ENCODE peak calls at places on chromosome 15, in five cellular contexts. One of them, this sample, is unnamed.
A peak's percentile ranks its signal among the peaks of the same experiment; 100 is the strongest.

GRCh38 chr15:90585863-90586262 is 56.1 kb downstream of the CRTC3 start:
- DNase-seq in HepG2: no peak
- DNase-seq in tibial artery: no peak
- DNase-seq in thoracic aorta: no peak
- DNase-seq in fibroblast of lung: peak; percentile 70
- DNase-seq in this sample: no peak

GRCh38 chr15:32120577-32121465 is 90.5 kb downstream of the CHRNA7 start:
- DNase-seq in HepG2: no peak
- DNase-seq in tibial artery: no peak
- DNase-seq in thoracic aorta: no peak
- DNase-seq in fibroblast of lung: no peak
- DNase-seq in this sample: no peak

GRCh38 chr15:57752840-57753239 is 46.3 kb downstream of the POLR2M start:
- DNase-seq in HepG2: no peak
- DNase-seq in tibial artery: no peak
- DNase-seq in thoracic aorta: no peak
- DNase-seq in fibroblast of lung: no peak
- DNase-seq in this sample: no peak

GRCh38 chr15:92882697-92883642 is 17.2 kb upstream of the CHD2 start:
- DNase-seq in HepG2: no peak
- DNase-seq in tibial artery: peak; percentile 68
- DNase-seq in thoracic aorta: no peak
- DNase-seq in fibroblast of lung: no peak
- DNase-seq in this sample: no peak

GRCh38 chr15:61327019-61327631 is 98.0 kb upstream of the RORA start:
- DNase-seq in HepG2: no peak
- DNase-seq in tibial artery: no peak
- DNase-seq in thoracic aorta: no peak
- DNase-seq in fibroblast of lung: no peak
- DNase-seq in this sample: peak; percentile 70

GRCh38 chr15:99253381-99254090 is 2.3 kb downstream of the LRRC28 start:
- DNase-seq in HepG2: no peak
- DNase-seq in tibial artery: no peak
- DNase-seq in thoracic aorta: no peak
- DNase-seq in fibroblast of lung: peak; percentile 94
- DNase-seq in this sample: no peak

GRCh38 chr15:89177116-89177515 is 44.3 kb downstream of the RLBP1 start:
- DNase-seq in HepG2: no peak
- DNase-seq in tibial artery: no peak
- DNase-seq in thoracic aorta: no peak
- DNase-seq in fibroblast of lung: no peak
- DNase-seq in this sample: no peak

GRCh38 chr15:90190606-90191343 is 10.4 kb upstream of the SEMA4B start:
- DNase-seq in HepG2: no peak
- DNase-seq in tibial artery: no peak
- DNase-seq in thoracic aorta: no peak
- DNase-seq in fibroblast of lung: no peak
- DNase-seq in this sample: no peak

GRCh38 chr15:53072077-53072476 is 281.9 kb upstream of the ONECUT1 start:
- DNase-seq in HepG2: peak; percentile 35
- DNase-seq in tibial artery: no peak
- DNase-seq in thoracic aorta: no peak
- DNase-seq in fibroblast of lung: peak; percentile 63
- DNase-seq in this sample: no peak

GRCh38 chr15:43410572-43411214 is 39.8 kb downstream of the TUBGCP4 start:
- DNase-seq in HepG2: no peak
- DNase-seq in tibial artery: no peak
- DNase-seq in thoracic aorta: no peak
- DNase-seq in fibroblast of lung: peak; percentile 36
- DNase-seq in this sample: no peak

GRCh38 chr15:24985224-24985623 is 30.4 kb downstream of the SNRPN start:
- DNase-seq in HepG2: no peak
- DNase-seq in tibial artery: no peak
- DNase-seq in thoracic aorta: no peak
- DNase-seq in fibroblast of lung: no peak
- DNase-seq in this sample: no peak

GRCh38 chr15:79218588-79219200 is 63.8 kb upstream of the ANKRD34C start:
- DNase-seq in HepG2: no peak
- DNase-seq in tibial artery: no peak
- DNase-seq in thoracic aorta: no peak
- DNase-seq in fibroblast of lung: peak; percentile 4
- DNase-seq in this sample: no peak

GRCh38 chr15:80760971-80761370 is 18.2 kb upstream of the CEMIP start:
- DNase-seq in HepG2: no peak
- DNase-seq in tibial artery: no peak
- DNase-seq in thoracic aorta: no peak
- DNase-seq in fibroblast of lung: no peak
- DNase-seq in this sample: no peak

GRCh38 chr15:83057660-83058376 is 9.2 kb downstream of the BTBD1 start:
- DNase-seq in HepG2: no peak
- DNase-seq in tibial artery: no peak
- DNase-seq in thoracic aorta: no peak
- DNase-seq in fibroblast of lung: peak; percentile 44
- DNase-seq in this sample: peak; percentile 16

GRCh38 chr15:38069506-38069905 is 135.1 kb downstream of the TMCO5A start:
- DNase-seq in HepG2: no peak
- DNase-seq in tibial artery: peak; percentile 70
- DNase-seq in thoracic aorta: peak; percentile 40
- DNase-seq in fibroblast of lung: peak; percentile 91
- DNase-seq in this sample: no peak

GRCh38 chr15:87287156-87287555 is 969.4 kb downstream of the NTRK3 start:
- DNase-seq in HepG2: no peak
- DNase-seq in tibial artery: no peak
- DNase-seq in thoracic aorta: no peak
- DNase-seq in fibroblast of lung: peak; percentile 73
- DNase-seq in this sample: no peak

GRCh38 chr15:62362608-62363007 is 197.5 kb upstream of the C2CD4B start:
- DNase-seq in HepG2: no peak
- DNase-seq in tibial artery: no peak
- DNase-seq in thoracic aorta: no peak
- DNase-seq in fibroblast of lung: peak; percentile 85
- DNase-seq in this sample: no peak
- TF ChIP-seq CTCF in HepG2: no peak
- TF ChIP-seq CTCF in tibial artery: no peak
- TF ChIP-seq CTCF in thoracic aorta: no peak
- TF ChIP-seq CTCF in fibroblast of lung: no peak
- TF ChIP-seq CTCF in this sample: no peak

GRCh38 chr15:63043391-63044076 is 987 bp downstream of the TPM1 start:
- DNase-seq in HepG2: no peak
- DNase-seq in tibial artery: no peak
- DNase-seq in thoracic aorta: no peak
- DNase-seq in fibroblast of lung: no peak
- DNase-seq in this sample: peak; percentile 39

GRCh38 chr15:63040954-63041353 is 1.6 kb upstream of the TPM1 start:
- DNase-seq in HepG2: no peak
- DNase-seq in tibial artery: no peak
- DNase-seq in thoracic aorta: no peak
- DNase-seq in fibroblast of lung: no peak
- DNase-seq in this sample: no peak

GRCh38 chr15:63042879-63043340 is 363 bp downstream of the TPM1 start:
- DNase-seq in HepG2: no peak
- DNase-seq in tibial artery: no peak
- DNase-seq in thoracic aorta: no peak
- DNase-seq in fibroblast of lung: no peak
- DNase-seq in this sample: no peak

GRCh38 chr15:63041402-63041977 is 1.1 kb upstream of the TPM1 start:
- DNase-seq in HepG2: no peak
- DNase-seq in tibial artery: no peak
- DNase-seq in thoracic aorta: no peak
- DNase-seq in fibroblast of lung: no peak
- DNase-seq in this sample: no peak

DNA sequence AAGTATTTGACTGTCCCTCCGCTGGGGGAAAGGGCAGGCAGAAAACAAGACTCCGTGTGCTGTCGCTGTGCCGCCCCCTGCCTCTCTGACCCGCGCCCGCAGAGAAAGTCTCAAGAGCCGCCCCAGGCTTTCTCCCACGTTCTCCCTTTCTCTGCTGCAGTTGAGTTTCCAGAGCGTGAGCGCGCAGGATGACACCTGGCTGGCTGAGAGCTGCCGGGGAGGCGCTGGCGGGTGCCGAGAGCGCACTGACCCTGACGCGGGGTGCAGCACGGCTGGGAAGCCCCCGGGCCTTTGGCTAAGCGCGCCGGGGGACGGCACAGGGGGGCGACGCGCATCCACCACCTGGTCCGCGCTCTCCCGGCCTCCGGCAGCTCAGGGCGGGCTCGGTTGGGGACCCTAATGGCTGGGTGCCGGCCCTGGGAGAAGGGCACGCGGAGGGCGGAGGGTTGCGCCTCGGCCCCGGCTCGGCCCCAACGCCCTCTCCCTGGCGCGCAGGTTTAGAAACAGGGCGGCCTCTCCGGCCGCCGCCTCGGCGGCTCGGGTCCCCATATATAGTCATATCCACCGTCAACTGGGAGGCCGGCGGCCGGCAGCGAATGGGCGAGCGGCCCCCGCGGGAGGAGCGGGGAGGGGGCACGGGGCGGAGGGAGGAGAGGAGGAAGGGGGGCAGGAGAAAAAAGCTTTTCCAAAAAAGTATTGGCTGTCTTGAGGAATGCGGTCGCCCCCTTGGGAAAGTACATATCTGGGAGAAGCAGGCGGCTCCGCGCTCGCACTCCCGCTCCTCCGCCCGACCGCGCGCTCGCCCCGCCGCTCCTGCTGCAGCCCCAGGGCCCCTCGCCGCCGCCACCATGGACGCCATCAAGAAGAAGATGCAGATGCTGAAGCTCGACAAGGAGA is at the start of gene TPM1:
- DNase-seq in HepG2: peak; percentile 73
- DNase-seq in tibial artery: peak; percentile 97
- DNase-seq in thoracic aorta: peak; percentile 66
- DNase-seq in fibroblast of lung: peak; percentile 95
- DNase-seq in this sample: peak; percentile 83
- H3K4me3 ChIP-seq in HepG2: peak within 1 kb of the TSS; percentile 80
- H3K4me3 ChIP-seq in tibial artery: peak within 1 kb of the TSS; percentile 95
- H3K4me3 ChIP-seq in thoracic aorta: peak within 1 kb of the TSS; percentile 83
- H3K4me3 ChIP-seq in fibroblast of lung: peak within 1 kb of the TSS; percentile 88
- H3K4me3 ChIP-seq in this sample: peak within 1 kb of the TSS; percentile 71

GRCh38 chr15:73630796-73631471 is 2.3 kb downstream of the NPTN start:
- DNase-seq in HepG2: no peak
- DNase-seq in tibial artery: no peak
- DNase-seq in thoracic aorta: no peak
- DNase-seq in fibroblast of lung: no peak
- DNase-seq in this sample: no peak

GRCh38 chr15:73633111-73633990 is at the start of gene NPTN:
- DNase-seq in HepG2: peak; percentile 92
- DNase-seq in tibial artery: peak; percentile 99
- DNase-seq in thoracic aorta: peak; percentile 87
- DNase-seq in fibroblast of lung: peak; percentile 96
- DNase-seq in this sample: peak; percentile 97

GRCh38 chr15:73631915-73632669 is 1.1 kb downstream of the NPTN start:
- DNase-seq in HepG2: no peak
- DNase-seq in tibial artery: peak; percentile 80
- DNase-seq in thoracic aorta: no peak
- DNase-seq in fibroblast of lung: peak; percentile 76
- DNase-seq in this sample: peak; percentile 32

GRCh38 chr15:73633991-73634495 is 854 bp upstream of the NPTN start:
- DNase-seq in HepG2: peak; percentile 53
- DNase-seq in tibial artery: no peak
- DNase-seq in thoracic aorta: no peak
- DNase-seq in fibroblast of lung: peak; percentile 94
- DNase-seq in this sample: no peak

GRCh38 chr15:73632670-73633058 is 525 bp downstream of the NPTN start:
- DNase-seq in HepG2: no peak
- DNase-seq in tibial artery: no peak
- DNase-seq in thoracic aorta: no peak
- DNase-seq in fibroblast of lung: no peak
- DNase-seq in this sample: peak; percentile 21
- H3K4me1 ChIP-seq in HepG2: peaks cover 79% of the 10 kb centered on the region
- H3K4me1 ChIP-seq in tibial artery: peaks cover 54% of the 10 kb centered on the region
- H3K4me1 ChIP-seq in thoracic aorta: peaks cover 25% of the 10 kb centered on the region
- H3K4me1 ChIP-seq in fibroblast of lung: peaks cover 18% of the 10 kb centered on the region
- H3K4me1 ChIP-seq in this sample: peaks cover 49% of the 10 kb centered on the region

GRCh38 chr15:45263854-45264253 is 11.8 kb downstream of the SLC28A2 start:
- DNase-seq in HepG2: no peak
- DNase-seq in tibial artery: no peak
- DNase-seq in thoracic aorta: no peak
- DNase-seq in fibroblast of lung: no peak
- DNase-seq in this sample: no peak

GRCh38 chr15:45262906-45263456 is 10.9 kb downstream of the SLC28A2 start:
- DNase-seq in HepG2: peak; percentile 12
- DNase-seq in tibial artery: no peak
- DNase-seq in thoracic aorta: no peak
- DNase-seq in fibroblast of lung: no peak
- DNase-seq in this sample: no peak

GRCh38 chr15:45265506-45265905 is 13.5 kb downstream of the SLC28A2 start:
- DNase-seq in HepG2: no peak
- DNase-seq in tibial artery: no peak
- DNase-seq in thoracic aorta: no peak
- DNase-seq in fibroblast of lung: no peak
- DNase-seq in this sample: no peak

DNA sequence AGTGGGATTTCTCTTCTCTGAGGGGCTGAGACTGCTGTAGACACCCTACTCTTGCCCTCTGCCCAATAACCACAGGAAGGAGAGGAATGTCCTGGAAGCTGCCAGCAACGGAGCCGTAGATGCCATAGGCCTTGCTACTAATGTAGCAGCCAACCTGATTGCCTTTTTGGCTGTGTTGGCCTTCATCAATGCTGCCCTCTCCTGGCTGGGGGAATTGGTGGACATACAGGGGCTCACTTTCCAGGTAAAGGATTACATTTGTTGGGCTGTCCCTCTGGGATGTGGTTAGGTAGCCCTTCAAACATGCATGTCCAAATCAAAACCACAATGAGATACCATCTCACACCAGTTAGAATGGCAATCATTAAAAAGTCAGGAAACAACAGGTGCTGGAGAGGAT is 16.1 kb downstream of the SLC28A2 start:
- DNase-seq in HepG2: peak; percentile 30
- DNase-seq in tibial artery: no peak
- DNase-seq in thoracic aorta: no peak
- DNase-seq in fibroblast of lung: no peak
- DNase-seq in this sample: no peak
- TF ChIP-seq CTCF in HepG2: peak; percentile 66
- TF ChIP-seq CTCF in tibial artery: no peak
- TF ChIP-seq CTCF in thoracic aorta: no peak
- TF ChIP-seq CTCF in fibroblast of lung: no peak
- TF ChIP-seq CTCF in this sample: no peak

GRCh38 chr15:74374648-74375302 is 7.3 kb upstream of the CYP11A1 start:
- DNase-seq in HepG2: no peak
- DNase-seq in tibial artery: no peak
- DNase-seq in thoracic aorta: no peak
- DNase-seq in fibroblast of lung: no peak
- DNase-seq in this sample: no peak
- H3K4me3 ChIP-seq in HepG2: peak overlapping the region; percentile 62
- H3K4me3 ChIP-seq in tibial artery: peak overlapping the region; percentile 58
- H3K4me3 ChIP-seq in thoracic aorta: peak overlapping the region; percentile 76
- H3K4me3 ChIP-seq in fibroblast of lung: peak overlapping the region; percentile 30
- H3K4me3 ChIP-seq in this sample: peak overlapping the region; percentile 76